ENCODE peak calls at places on chromosomes 6 and 20, in four cellular contexts. S is AG04450, C is upper lobe of right lung, L is suprapubic skin. W is an unnamed sample.
A peak's percentile ranks its signal among the peaks of the same experiment; 100 is the strongest.

GRCh38 chr20:38894091-38894847 is 31.9 kb upstream of the FAM83D start:
- DNase-seq in S (no peak), C (no peak), L (no peak), W (no peak)

GRCh38 chr20:57470666-57471495 is 54.1 kb downstream of the CTCFL start:
- DNase-seq in S (no peak), C (peak; percentile 53), L (no peak), W (no peak)

GRCh38 chr6:157335829-157336228 is 12.5 kb upstream of the TMEM242 start:
- DNase-seq in S (no peak), C (no peak), L (no peak), W (no peak)

GRCh38 chr20:54197621-54198604 is 10.0 kb upstream of the PFDN4 start:
- DNase-seq in S (no peak), C (no peak), L (no peak), W (no peak)

GRCh38 chr20:53003420-53003819 is 31.3 kb downstream of the TSHZ2 start:
- DNase-seq in S (no peak), C (no peak), L (no peak), W (no peak)

GRCh38 chr20:18005990-18006364 is 37.2 kb downstream of the MGME1 start:
- DNase-seq in S (no peak), C (no peak), L (no peak), W (no peak)

GRCh38 chr6:69917834-69918233 is 51.5 kb downstream of the COL19A1 start:
- DNase-seq in S (no peak), C (no peak), L (no peak), W (no peak)

GRCh38 chr6:48140221-48140620 is 29.2 kb upstream of the PTCHD4 start:
- DNase-seq in S (no peak), C (no peak), L (no peak), W (no peak)

GRCh38 chr20:19978511-19979210 is 38.5 kb upstream of the NAA20 start:
- DNase-seq in S (no peak), C (no peak), L (no peak), W (no peak)

GRCh38 chr6:89023591-89024441 is 56.7 kb upstream of the PNRC1 start:
- DNase-seq in S (no peak), C (no peak), L (no peak), W (no peak)

GRCh38 chr20:51016521-51016920 is 6.4 kb downstream of the KCNG1 start:
- DNase-seq in S (no peak), C (no peak), L (no peak), W (no peak)

GRCh38 chr6:164258421-164258820 is 843.9 kb downstream of the QKI start:
- DNase-seq in S (no peak), C (no peak), L (no peak), W (no peak)

GRCh38 chr6:133265066-133265465 is 23.9 kb downstream of the EYA4 start:
- DNase-seq in S (no peak), C (no peak), L (no peak), W (no peak)

GRCh38 chr6:133262804-133263203 is 21.6 kb downstream of the EYA4 start:
- DNase-seq in S (no peak), C (no peak), L (no peak), W (no peak)

DNA sequence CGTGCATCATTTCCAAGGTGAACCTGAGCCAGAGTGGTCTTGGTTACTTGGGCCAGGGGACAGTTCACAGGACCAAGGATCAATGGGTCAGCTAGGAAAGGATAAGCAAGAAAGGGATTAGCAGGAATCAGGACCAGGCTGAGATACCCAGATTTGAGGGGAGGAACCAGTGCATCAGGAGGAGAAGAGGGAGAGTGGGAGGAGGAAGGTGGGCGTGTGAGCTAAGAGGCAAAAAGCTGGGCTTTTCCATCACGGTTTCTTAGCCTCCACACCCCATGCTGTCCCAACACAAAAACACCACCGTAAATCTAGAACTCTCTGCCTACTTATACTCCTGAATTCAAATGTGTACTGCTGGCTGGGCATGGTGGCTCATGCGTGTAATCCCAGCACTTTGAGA is 27.5 kb downstream of the EYA4 start:
- DNase-seq in S (no peak), C (no peak), L (no peak), W (no peak)
- H3K4me3 ChIP-seq in S (no peak overlapping the region), C (no peak overlapping the region), L (no peak overlapping the region), W (no peak overlapping the region)

GRCh38 chr20:5703542-5704215 is 46.5 kb upstream of the SHLD1 start:
- DNase-seq in S (no peak), C (no peak), L (no peak), W (no peak)
- H3K27ac ChIP-seq in S (no peak overlapping the region), C (no peak overlapping the region), L (no peak overlapping the region), W (no peak overlapping the region)

GRCh38 chr6:1554881-1555569 is 54.7 kb upstream of the FOXC1 start:
- DNase-seq in S (no peak), C (peak; percentile 88), L (no peak), W (no peak)
- H3K4me3 ChIP-seq in S (peak overlapping the region; percentile 63), C (peak overlapping the region; percentile 62), L (peak overlapping the region; percentile 57), W (peak overlapping the region; percentile 74)

DNA sequence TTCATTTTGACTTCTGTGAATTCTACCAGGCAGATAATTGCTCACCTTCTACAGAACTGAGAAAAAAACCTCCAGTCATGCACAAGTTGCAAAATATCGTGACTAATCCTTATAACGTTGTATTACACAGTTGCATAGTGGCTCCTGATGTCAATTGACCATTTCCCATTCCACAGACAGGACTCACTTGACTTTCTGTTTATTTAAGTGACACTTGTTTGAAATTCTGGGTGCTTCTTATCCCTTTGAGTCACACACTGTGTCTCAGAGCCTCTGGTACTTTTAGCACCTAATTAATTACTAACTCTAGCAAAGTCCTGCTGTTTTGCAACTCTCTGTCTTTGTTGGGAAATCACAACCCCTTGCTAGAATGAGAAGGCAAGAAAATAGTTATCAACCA is 16.2 kb upstream of the RSPO3 start:
- DNase-seq in S (peak; percentile 49), C (no peak), L (no peak), W (no peak)
- H3K27ac ChIP-seq in S (no peak overlapping the region), C (no peak overlapping the region), L (no peak overlapping the region), W (no peak overlapping the region)

GRCh38 chr20:1183153-1183552 is 1.6 kb downstream of the TMEM74B start:
- DNase-seq in S (no peak), C (no peak), L (no peak), W (no peak)

GRCh38 chr20:1185781-1186334 is 1.1 kb upstream of the TMEM74B start:
- DNase-seq in S (no peak), C (peak; percentile 76), L (no peak), W (no peak)

GRCh38 chr20:1185316-1185741 is 548 bp upstream of the TMEM74B start:
- DNase-seq in S (no peak), C (no peak), L (no peak), W (no peak)

GRCh38 chr20:1184260-1184637 is 532 bp downstream of the TMEM74B start:
- DNase-seq in S (no peak), C (no peak), L (no peak), W (no peak)

DNA sequence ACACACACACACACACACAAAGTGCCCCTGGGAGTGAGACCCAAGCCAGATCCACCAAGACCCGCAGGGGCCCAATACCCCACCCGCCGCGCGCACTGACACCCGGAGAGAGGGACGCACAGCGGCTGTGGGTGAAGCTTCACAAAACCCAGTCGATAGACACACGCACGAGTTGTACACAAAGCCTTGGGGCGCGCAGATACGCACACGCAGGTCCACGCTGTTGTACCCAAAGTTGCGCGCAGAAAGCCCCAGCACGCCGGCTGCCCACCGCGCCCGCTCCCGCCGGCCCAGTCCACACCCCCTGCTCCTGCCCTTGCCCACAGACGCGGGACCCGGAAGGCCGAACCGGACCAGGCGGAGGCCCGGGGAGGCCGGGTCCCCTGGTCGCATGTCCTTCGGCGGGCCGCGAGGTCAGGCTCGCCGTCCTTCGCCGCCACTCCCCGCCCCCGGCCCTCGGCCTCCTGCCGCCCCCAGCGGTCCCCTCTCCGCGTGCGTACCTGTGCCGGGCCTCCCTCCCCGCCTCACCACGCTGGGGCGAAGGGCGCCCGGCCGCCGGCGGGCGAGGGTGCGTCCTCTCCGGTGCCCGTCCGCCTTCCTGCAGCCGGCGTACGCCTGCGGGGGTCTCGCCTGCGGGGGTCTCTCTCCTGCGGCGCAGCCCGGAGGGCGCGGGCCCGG is at the start of gene TMEM74B:
- DNase-seq in S (no peak), C (no peak), L (no peak), W (no peak)
- H3K4me3 ChIP-seq in S (peak within 1 kb of the TSS; percentile 37), C (peak within 1 kb of the TSS; percentile 53), L (peak within 1 kb of the TSS; percentile 60), W (peak within 1 kb of the TSS; percentile 73)

DNA sequence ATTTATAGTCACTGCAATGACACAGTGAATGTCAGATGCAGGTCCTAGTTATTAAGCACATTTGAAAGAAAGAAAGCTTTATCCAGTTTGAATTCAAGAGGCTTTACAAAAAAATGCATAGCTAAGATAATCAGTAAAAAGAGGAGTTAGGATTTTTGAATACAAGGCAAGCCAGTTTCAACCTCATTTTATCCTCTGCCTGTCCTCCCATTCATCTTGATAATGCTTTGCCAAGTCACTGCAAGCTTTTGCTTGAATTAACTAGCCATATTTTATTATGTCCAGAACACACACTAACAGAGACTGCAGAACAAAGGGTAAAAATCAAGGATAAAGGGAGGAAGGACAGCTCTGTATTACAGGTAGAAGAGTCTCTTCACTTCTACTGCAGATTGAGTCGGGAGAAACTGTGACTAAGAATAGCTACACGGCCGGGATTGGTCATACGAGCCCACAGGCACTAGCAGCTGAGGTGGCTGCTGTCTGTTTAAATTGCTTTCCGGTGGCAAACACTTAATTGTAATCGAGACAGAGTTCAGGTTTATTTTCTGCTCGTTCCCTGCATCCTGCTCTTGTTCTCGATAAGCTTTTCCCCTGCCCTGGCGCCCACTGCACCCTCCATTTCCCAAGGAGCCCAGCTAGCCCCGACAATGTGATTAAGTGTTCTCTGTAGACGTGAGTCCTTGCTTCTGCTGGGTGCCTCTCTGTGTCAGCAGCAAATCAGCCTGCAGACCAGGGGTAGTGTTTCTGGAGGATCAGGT is 30.5 kb upstream of the AKAP12 start:
- DNase-seq in S (no peak), C (no peak), L (no peak), W (no peak)
- H3K27ac ChIP-seq in S (no peak overlapping the region), C (no peak overlapping the region), L (no peak overlapping the region), W (no peak overlapping the region)

W was measured in coronary artery.